ENCODE peak calls at places on chromosome 4, in four cellular contexts. X is GM23248, S is DND-41, N is neuronal stem cell. D is an unnamed sample.

GRCh38 chr4:148795156-148795864 is 353.1 kb upstream of the NR3C2 start:
- DNase-seq in X (no peak), S (no peak), N (no peak), D (peak; percentile 39)

GRCh38 chr4:106329027-106329618 is 12.8 kb downstream of the AIMP1 start:
- DNase-seq in X (peak; percentile 65), S (no peak), N (no peak), D (no peak)

GRCh38 chr4:71230258-71230594 is 108.6 kb upstream of the SLC4A4 start:
- DNase-seq in X (no peak), S (no peak), N (no peak), D (no peak)

GRCh38 chr4:93835929-93836328 is 7.4 kb downstream of the ATOH1 start:
- DNase-seq in X (no peak), S (no peak), N (no peak), D (no peak)

GRCh38 chr4:22970665-22971064 is 277.9 kb downstream of the GBA3 start:
- DNase-seq in X (no peak), S (no peak), N (no peak), D (no peak)

GRCh38 chr4:73311428-73311827 is 52.8 kb upstream of the ANKRD17 start:
- DNase-seq in X (peak; percentile 62), S (no peak), N (no peak), D (no peak)

GRCh38 chr4:3293410-3294391 is 880 bp downstream of the RGS12 start:
- DNase-seq in X (peak; percentile 15), S (no peak), N (no peak), D (peak; percentile 34)

GRCh38 chr4:100960232-100960631 is 387.1 kb downstream of the PPP3CA start:
- DNase-seq in X (no peak), S (no peak), N (no peak), D (no peak)

GRCh38 chr4:55002431-55002830 is 123.0 kb downstream of the KDR start:
- DNase-seq in X (no peak), S (no peak), N (no peak), D (no peak)

GRCh38 chr4:159420162-159421057 is 317.5 kb downstream of the RAPGEF2 start:
- DNase-seq in X (no peak), S (no peak), N (no peak), D (no peak)
- H2AFZ ChIP-seq in X (no peak overlapping the region), S (no peak overlapping the region), N (no peak overlapping the region), D (no peak overlapping the region)

GRCh38 chr4:15920723-15921591 is 17.6 kb downstream of the FGFBP1 start:
- DNase-seq in X (peak; percentile 94), S (no peak), N (no peak), D (no peak)

GRCh38 chr4:15914736-15915135 is 23.8 kb downstream of the FGFBP1 start:
- DNase-seq in X (no peak), S (no peak), N (no peak), D (no peak)

GRCh38 chr4:15917297-15917696 is 21.2 kb downstream of the FGFBP1 start:
- DNase-seq in X (peak; percentile 58), S (no peak), N (no peak), D (no peak)

GRCh38 chr4:15921592-15921932 is 17.0 kb downstream of the FGFBP1 start:
- DNase-seq in X (no peak), S (no peak), N (no peak), D (no peak)

GRCh38 chr4:15918484-15919129 is 19.9 kb downstream of the FGFBP1 start:
- DNase-seq in X (no peak), S (no peak), N (no peak), D (no peak)
- H2AFZ ChIP-seq in X (no peak overlapping the region), S (no peak overlapping the region), N (no peak overlapping the region), D (no peak overlapping the region)

GRCh38 chr4:177251237-177251636 is 58.4 kb upstream of the NEIL3 start:
- DNase-seq in X (no peak), S (peak; percentile 90), N (no peak), D (no peak)

GRCh38 chr4:177255359-177255758 is 54.3 kb upstream of the NEIL3 start:
- DNase-seq in X (no peak), S (no peak), N (no peak), D (no peak)

DNA sequence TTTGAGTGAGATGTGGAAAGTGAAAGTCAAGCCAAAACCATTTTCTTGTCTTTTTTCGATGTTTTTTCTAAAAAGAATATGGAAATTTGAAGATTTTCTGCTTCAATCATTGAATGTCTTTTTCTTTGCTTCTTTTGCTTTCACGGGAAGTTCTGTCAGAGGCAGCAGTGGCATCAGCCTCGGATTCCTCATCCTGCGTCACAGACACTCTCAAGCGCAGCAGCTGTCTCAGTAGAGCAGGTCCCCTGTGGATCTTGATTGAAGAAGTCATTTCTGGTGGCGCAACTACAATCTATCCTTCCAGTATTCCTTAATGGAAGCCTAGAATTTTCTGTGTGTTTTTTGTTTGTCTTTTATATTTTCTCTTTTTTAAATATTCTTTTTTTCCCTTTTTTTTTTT is 52.7 kb upstream of the NEIL3 start:
- DNase-seq in X (no peak), S (peak; percentile 73), N (no peak), D (no peak)
- H2AFZ ChIP-seq in X (no peak overlapping the region), S (peak overlapping the region; percentile 78), N (no peak overlapping the region), D (no peak overlapping the region)

GRCh38 chr4:98209111-98209510 is 52.1 kb upstream of the RAP1GDS1 start:
- DNase-seq in X (no peak), S (no peak), N (no peak), D (no peak)

GRCh38 chr4:98204236-98204553 is 57.0 kb upstream of the RAP1GDS1 start:
- DNase-seq in X (no peak), S (no peak), N (no peak), D (no peak)

GRCh38 chr4:98199247-98199646 is 56.0 kb upstream of the STPG2 start:
- DNase-seq in X (no peak), S (no peak), N (no peak), D (no peak)

GRCh38 chr4:98203406-98204235 is 57.6 kb upstream of the RAP1GDS1 start:
- DNase-seq in X (no peak), S (no peak), N (no peak), D (no peak)
- H2AFZ ChIP-seq in X (no peak overlapping the region), S (no peak overlapping the region), N (no peak overlapping the region), D (no peak overlapping the region)

DNA sequence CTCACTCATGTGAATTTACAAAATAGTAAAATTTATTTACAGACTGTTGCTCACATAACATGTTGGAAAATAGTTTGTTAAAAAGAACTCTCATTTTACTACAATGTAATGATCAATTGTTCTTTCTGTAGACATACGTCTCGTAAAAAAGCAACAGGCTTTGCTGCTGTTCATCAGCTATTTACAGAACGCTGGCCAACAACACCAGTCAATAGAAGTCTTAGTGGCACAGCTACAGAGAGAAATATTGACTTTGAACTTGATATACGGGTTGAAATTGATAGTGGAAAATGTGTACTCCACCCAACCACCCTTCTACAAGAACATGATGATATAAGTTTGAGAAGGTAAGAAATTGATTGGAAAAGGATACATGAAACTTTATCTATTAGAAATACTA is 47.6 kb upstream of the ADAD1 start:
- DNase-seq in X (no peak), S (no peak), N (no peak), D (no peak)
- H2AFZ ChIP-seq in X (no peak overlapping the region), S (no peak overlapping the region), N (no peak overlapping the region), D (no peak overlapping the region)

D was measured in H9.